ENCODE peak calls at places on chromosomes 6 and 20, in five cellular contexts. C is Karpas-422; Z is CD4-positive, alpha-beta memory T cell; K is MM.1S; O is heart right ventricle. R is an unnamed sample. For H3K36me3, the result is how much of the 10 kb centered on the place peaks cover.

GRCh38 chr20:58839474-58839874 is 11.2 kb downstream of the GNAS-AS1 start:
- DNase-seq in C (peak), Z (no peak), K (no peak), O (peak), R (no peak)

GRCh38 chr6:81565071-81565470 is 187.4 kb downstream of the TENT5A start:
- DNase-seq in C (no peak), Z (no peak), K (no peak), O (no peak), R (no peak)

GRCh38 chr20:25272223-25273000 is 24.5 kb downstream of the PYGB start:
- DNase-seq in C (no peak), Z (no peak), K (no peak), O (no peak), R (no peak)

GRCh38 chr6:6230286-6230685 is 90.2 kb downstream of the F13A1 start:
- DNase-seq in C (peak), Z (no peak), K (peak), O (no peak), R (no peak)

GRCh38 chr20:37239026-37239451 is 22.6 kb downstream of the GHRH start:
- DNase-seq in C (no peak), Z (no peak), K (no peak), O (no peak), R (no peak)

GRCh38 chr6:37259191-37259590 is 1.2 kb upstream of the TMEM217 start:
- DNase-seq in C (no peak), Z (peak), K (no peak), O (no peak), R (no peak)

GRCh38 chr20:21397341-21398108 is at the start of gene NKX2-4:
- DNase-seq in C (no peak), Z (no peak), K (no peak), O (no peak), R (no peak)

GRCh38 chr6:65110031-65110430 is 597.0 kb downstream of the EYS start:
- DNase-seq in C (no peak), Z (no peak), K (no peak), O (no peak), R (no peak)

GRCh38 chr6:26025047-26025893 is 62.0 kb upstream of the HFE start:
- DNase-seq in C (no peak), Z (peak), K (peak), O (no peak), R (no peak)

GRCh38 chr20:36104244-36104643 is 50.3 kb upstream of the EPB41L1 start:
- DNase-seq in C (no peak), Z (no peak), K (no peak), O (no peak), R (no peak)

GRCh38 chr20:14991023-14991422 is 653.6 kb upstream of the FLRT3 start:
- DNase-seq in C (no peak), Z (no peak), K (no peak), O (no peak), R (no peak)

GRCh38 chr20:8156603-8157079 is 24.6 kb downstream of the PLCB1 start:
- DNase-seq in C (no peak), Z (peak), K (peak), O (no peak), R (no peak)

GRCh38 chr6:159525445-159526031 is 167.5 kb downstream of the SOD2 start:
- DNase-seq in C (peak), Z (no peak), K (no peak), O (no peak), R (no peak)

GRCh38 chr20:44576297-44576696 is 6.1 kb upstream of the PKIG start:
- DNase-seq in C (peak), Z (no peak), K (no peak), O (no peak), R (no peak)

GRCh38 chr6:168332020-168332419 is 12.4 kb upstream of the DACT2 start:
- DNase-seq in C (no peak), Z (no peak), K (no peak), O (no peak), R (no peak)

GRCh38 chr6:63730311-63730710 is 94.7 kb downstream of the PHF3 start:
- DNase-seq in C (no peak), Z (no peak), K (no peak), O (no peak), R (no peak)

GRCh38 chr6:143592335-143592734 is 80.8 kb upstream of the FUCA2 start:
- DNase-seq in C (peak), Z (no peak), K (no peak), O (no peak), R (no peak)

GRCh38 chr6:46507426-46507825 is 16.2 kb upstream of the RCAN2 start:
- DNase-seq in C (no peak), Z (no peak), K (no peak), O (no peak), R (no peak)

GRCh38 chr20:1191289-1191688 is 6.5 kb upstream of the TMEM74B start:
- DNase-seq in C (no peak), Z (no peak), K (no peak), O (no peak), R (no peak)

GRCh38 chr6:107663308-107663707 is 160.8 kb downstream of the SCML4 start:
- DNase-seq in C (no peak), Z (no peak), K (no peak), O (no peak), R (no peak)

GRCh38 chr6:107662333-107662732 is 161.8 kb downstream of the SCML4 start:
- DNase-seq in C (no peak), Z (no peak), K (no peak), O (no peak), R (no peak)

GRCh38 chr6:107667790-107668189 is 156.3 kb downstream of the SCML4 start:
- DNase-seq in C (peak), Z (no peak), K (no peak), O (no peak), R (no peak)

GRCh38 chr6:107666084-107666981 is 157.8 kb downstream of the SCML4 start:
- DNase-seq in C (no peak), Z (no peak), K (no peak), O (no peak), R (no peak)

DNA sequence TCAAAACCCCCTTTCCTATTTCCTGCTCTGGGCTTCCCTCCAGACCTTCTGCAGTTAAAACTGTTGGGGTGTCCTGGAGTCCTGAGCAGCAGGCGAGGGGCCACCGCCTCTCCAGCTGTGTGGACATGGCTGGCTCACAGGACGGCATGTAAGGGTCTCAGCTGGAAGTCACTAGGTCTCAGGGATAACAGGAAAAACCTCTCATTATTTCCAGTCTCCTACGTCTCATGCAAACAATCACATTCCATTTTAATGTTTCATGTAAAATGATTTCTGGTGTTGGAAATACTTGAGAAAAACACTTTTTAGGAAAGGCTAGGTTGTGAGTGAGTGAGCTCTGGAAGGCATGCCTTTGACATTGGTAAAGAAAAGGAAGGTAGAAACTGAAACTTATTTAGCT is 158.7 kb downstream of the SCML4 start:
- DNase-seq in C (no peak), Z (no peak), K (no peak), O (no peak), R (no peak)
- H3K27ac ChIP-seq in C (no peak), Z (no peak), K (no peak), O (no peak), R (no peak)

GRCh38 chr20:17705916-17706315 is 6.2 kb downstream of the BANF2 start:
- DNase-seq in C (no peak), Z (no peak), K (no peak), O (no peak), R (no peak)
- H3K36me3 ChIP-seq in C (under half), Z (under half), K (under half), O (under half), R (under half)

GRCh38 chr6:75483136-75483952 is 10.3 kb downstream of the FILIP1 start:
- DNase-seq in C (no peak), Z (no peak), K (no peak), O (no peak), R (no peak)

GRCh38 chr6:75480425-75480824 is 13.2 kb downstream of the FILIP1 start:
- DNase-seq in C (no peak), Z (no peak), K (no peak), O (no peak), R (no peak)

GRCh38 chr6:75479712-75480111 is 13.9 kb downstream of the FILIP1 start:
- DNase-seq in C (no peak), Z (no peak), K (no peak), O (no peak), R (no peak)

GRCh38 chr6:75481394-75481793 is 12.2 kb downstream of the FILIP1 start:
- DNase-seq in C (no peak), Z (no peak), K (no peak), O (no peak), R (no peak)

GRCh38 chr6:75481936-75482593 is 11.5 kb downstream of the FILIP1 start:
- DNase-seq in C (no peak), Z (no peak), K (no peak), O (no peak), R (no peak)
- H3K27ac ChIP-seq in C (no peak), Z (no peak), K (no peak), O (no peak), R (no peak)

GRCh38 chr6:24951831-24952299 is 16.1 kb upstream of the RIPOR2 start:
- DNase-seq in C (no peak), Z (peak), K (no peak), O (no peak), R (no peak)
- H3K36me3 ChIP-seq in C (under half), Z (under half), K (under half), O (under half), R (under half)

GRCh38 chr6:72784071-72784470 is 162.2 kb downstream of the KCNQ5 start:
- DNase-seq in C (no peak), Z (no peak), K (no peak), O (no peak), R (no peak)
- H3K27ac ChIP-seq in C (no peak), Z (no peak), K (no peak), O (no peak), R (no peak)

GRCh38 chr20:2993250-2993649 is 50.2 kb upstream of the GNRH2 start:
- DNase-seq in C (no peak), Z (no peak), K (no peak), O (no peak), R (no peak)
- H3K36me3 ChIP-seq in C (under half), Z (half or more), K (under half), O (under half), R (under half)

GRCh38 chr20:49910340-49910706 is 5.0 kb downstream of the SPATA2 start:
- DNase-seq in C (no peak), Z (no peak), K (no peak), O (no peak), R (no peak)
- H3K27ac ChIP-seq in C (no peak), Z (no peak), K (no peak), O (peak), R (no peak)

GRCh38 chr20:57399587-57400261 is 8.5 kb downstream of the RBM38 start:
- DNase-seq in C (peak), Z (peak), K (peak), O (peak), R (no peak)

GRCh38 chr20:57402206-57403125 is 11.3 kb downstream of the RBM38 start:
- DNase-seq in C (no peak), Z (no peak), K (no peak), O (no peak), R (no peak)

GRCh38 chr20:57400262-57400701 is 9.1 kb downstream of the RBM38 start:
- DNase-seq in C (peak), Z (no peak), K (peak), O (no peak), R (no peak)

GRCh38 chr20:57401565-57401918 is 10.3 kb downstream of the RBM38 start:
- DNase-seq in C (no peak), Z (no peak), K (no peak), O (no peak), R (no peak)

GRCh38 chr20:57400821-57401564 is 9.8 kb downstream of the RBM38 start:
- DNase-seq in C (peak), Z (no peak), K (peak), O (no peak), R (no peak)
- H3K36me3 ChIP-seq in C (half or more), Z (half or more), K (under half), O (under half), R (half or more)

DNA sequence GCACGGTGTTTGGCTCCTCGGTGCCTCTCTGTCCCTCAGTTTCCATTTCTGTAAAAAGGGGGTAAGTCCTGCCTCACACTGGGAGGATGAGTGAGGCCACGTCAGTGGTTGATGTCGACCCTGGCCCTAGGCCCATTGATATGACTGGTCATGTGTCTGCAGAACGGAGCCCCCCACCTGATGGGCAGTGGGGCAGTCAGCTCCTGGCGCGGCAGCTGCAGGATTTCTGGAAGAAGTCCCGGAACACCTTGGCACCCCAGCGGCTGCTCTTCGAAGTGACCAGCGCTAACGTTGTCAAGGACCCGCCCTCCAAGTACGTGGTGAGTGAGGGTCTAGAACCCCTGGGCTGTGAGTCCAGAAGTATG is 1.2 kb downstream of the SNX21 start:
- DNase-seq in C (no peak), Z (no peak), K (no peak), O (peak), R (no peak)
- H3K27ac ChIP-seq in C (no peak), Z (no peak), K (no peak), O (peak), R (no peak)

GRCh38 chr20:19962958-19963357 is 54.2 kb upstream of the NAA20 start:
- DNase-seq in C (no peak), Z (no peak), K (no peak), O (no peak), R (no peak)

GRCh38 chr20:19960745-19961144 is 56.4 kb upstream of the NAA20 start:
- DNase-seq in C (no peak), Z (no peak), K (no peak), O (no peak), R (no peak)

GRCh38 chr20:19958923-19959322 is 58.2 kb upstream of the NAA20 start:
- DNase-seq in C (no peak), Z (no peak), K (no peak), O (no peak), R (no peak)

GRCh38 chr20:19958243-19958642 is 58.9 kb upstream of the NAA20 start:
- DNase-seq in C (no peak), Z (no peak), K (no peak), O (no peak), R (no peak)

GRCh38 chr20:19961298-19961697 is 55.9 kb upstream of the NAA20 start:
- DNase-seq in C (no peak), Z (no peak), K (no peak), O (no peak), R (no peak)
- H3K36me3 ChIP-seq in C (under half), Z (under half), K (under half), O (under half), R (under half)